ENCODE peak calls at places on chromosome 14, in six cellular contexts. O is CD8-positive, alpha-beta memory T cell; Y is GM23338; D is upper lobe of right lung; X is fibroblast of lung; F is psoas muscle. C is an unnamed sample.

GRCh38 chr14:68268719-68269118 is 449.1 kb downstream of the RAD51B start:
- DNase-seq in O (no peak), Y (no peak), D (no peak), X (no peak), F (no peak), C (no peak)

GRCh38 chr14:68783408-68784297 is 9.2 kb downstream of the ZFP36L1 start:
- DNase-seq in O (no peak), Y (no peak), D (no peak), X (no peak), F (peak; percentile 35), C (no peak)

GRCh38 chr14:67166450-67166853 is 22.8 kb upstream of the GARIN2 start:
- DNase-seq in O (no peak), Y (peak; percentile 78), D (no peak), X (peak; percentile 70), F (no peak), C (peak; percentile 69)

GRCh38 chr14:74826574-74826973 is 49.4 kb downstream of the PROX2 start:
- DNase-seq in O (no peak), Y (peak; percentile 16), D (no peak), X (no peak), F (no peak), C (no peak)

GRCh38 chr14:92945959-92946846 is 23.3 kb downstream of the CHGA start:
- DNase-seq in O (no peak), Y (no peak), D (peak; percentile 77), X (peak; percentile 57), F (peak; percentile 72), C (peak; percentile 21)

GRCh38 chr14:34362625-34363251 is 99.3 kb downstream of the SPTSSA start:
- DNase-seq in O (no peak), Y (no peak), D (no peak), X (no peak), F (no peak), C (peak; percentile 71)

GRCh38 chr14:55107766-55108554 is 21.1 kb upstream of the LGALS3 start:
- DNase-seq in O (peak; percentile 60), Y (no peak), D (peak; percentile 95), X (peak; percentile 98), F (peak; percentile 94), C (peak; percentile 99)

GRCh38 chr14:31947680-31948580 is 129.2 kb upstream of the ARHGAP5 start:
- DNase-seq in O (no peak), Y (no peak), D (no peak), X (no peak), F (no peak), C (no peak)

GRCh38 chr14:40847496-40847895 is 759.2 kb upstream of the LRFN5 start:
- DNase-seq in O (no peak), Y (no peak), D (no peak), X (no peak), F (no peak), C (no peak)

GRCh38 chr14:93655078-93655750 is 133.1 kb downstream of the PRIMA1 start:
- DNase-seq in O (no peak), Y (peak; percentile 97), D (no peak), X (peak; percentile 44), F (no peak), C (peak; percentile 75)

GRCh38 chr14:28780843-28781503 is 14.4 kb downstream of the FOXG1 start:
- DNase-seq in O (no peak), Y (peak; percentile 71), D (no peak), X (no peak), F (no peak), C (no peak)

GRCh38 chr14:96092936-96093335 is 53.8 kb downstream of the C14orf132 start:
- DNase-seq in O (no peak), Y (no peak), D (no peak), X (peak; percentile 31), F (no peak), C (no peak)

GRCh38 chr14:77542349-77543239 is 44.0 kb upstream of the ISM2 start:
- DNase-seq in O (no peak), Y (no peak), D (no peak), X (peak; percentile 19), F (no peak), C (no peak)

GRCh38 chr14:100874051-100874410 is 29.5 kb downstream of the RTL1 start:
- DNase-seq in O (peak; percentile 40), Y (no peak), D (no peak), X (no peak), F (no peak), C (no peak)

GRCh38 chr14:77111021-77111420 is 13.0 kb downstream of the CIPC start:
- DNase-seq in O (no peak), Y (peak; percentile 92), D (peak; percentile 37), X (no peak), F (no peak), C (peak; percentile 39)

GRCh38 chr14:49240383-49240782 is 345.8 kb downstream of the RPS29 start:
- DNase-seq in O (peak; percentile 31), Y (no peak), D (no peak), X (no peak), F (no peak), C (no peak)

GRCh38 chr14:102280376-102280962 is 24.5 kb downstream of the MOK start:
- DNase-seq in O (no peak), Y (no peak), D (no peak), X (peak; percentile 82), F (no peak), C (peak; percentile 98)

GRCh38 chr14:92513966-92514843 is 624 bp downstream of the RIN3 start:
- DNase-seq in O (peak; percentile 65), Y (peak; percentile 58), D (peak; percentile 76), X (peak; percentile 52), F (no peak), C (peak; percentile 60)

GRCh38 chr14:50122291-50122690 is 5.9 kb upstream of the VCPKMT start:
- DNase-seq in O (no peak), Y (no peak), D (no peak), X (no peak), F (no peak), C (no peak)

GRCh38 chr14:94043111-94043755 is 17.1 kb downstream of the OTUB2 start:
- DNase-seq in O (no peak), Y (no peak), D (peak; percentile 65), X (peak; percentile 58), F (no peak), C (peak; percentile 59)

GRCh38 chr14:76957224-76957881 is 71.2 kb downstream of the IRF2BPL start:
- DNase-seq in O (no peak), Y (no peak), D (no peak), X (no peak), F (no peak), C (peak; percentile 28)

GRCh38 chr14:81018714-81019512 is 63.5 kb downstream of the TSHR start:
- DNase-seq in O (no peak), Y (no peak), D (no peak), X (no peak), F (no peak), C (no peak)

GRCh38 chr14:104287301-104288009 is 149.1 kb downstream of the KIF26A start:
- DNase-seq in O (peak; percentile 39), Y (no peak), D (peak; percentile 52), X (no peak), F (peak; percentile 21), C (no peak)

GRCh38 chr14:50257728-50258127 is 26.4 kb upstream of the SOS2 start:
- DNase-seq in O (no peak), Y (no peak), D (no peak), X (no peak), F (no peak), C (no peak)

GRCh38 chr14:21093769-21094681 is 4.4 kb downstream of the ZNF219 start:
- DNase-seq in O (no peak), Y (peak; percentile 97), D (no peak), X (no peak), F (no peak), C (no peak)

GRCh38 chr14:96699666-96700065 is 97.5 kb upstream of the VRK1 start:
- DNase-seq in O (no peak), Y (no peak), D (no peak), X (no peak), F (no peak), C (no peak)

GRCh38 chr14:80215756-80216581 is 4.7 kb upstream of the DIO2 start:
- DNase-seq in O (no peak), Y (peak; percentile 19), D (no peak), X (peak; percentile 47), F (peak; percentile 54), C (peak; percentile 57)

GRCh38 chr14:31395572-31396205 is 24.7 kb downstream of the HEATR5A start:
- DNase-seq in O (no peak), Y (no peak), D (no peak), X (no peak), F (no peak), C (peak; percentile 26)

GRCh38 chr14:37587438-37587837 is 7.6 kb downstream of the FOXA1 start:
- DNase-seq in O (no peak), Y (no peak), D (no peak), X (no peak), F (no peak), C (no peak)
- H3K27ac ChIP-seq in O (no peak overlapping the region), Y (no peak overlapping the region), D (peak overlapping the region; percentile 90), X (no peak overlapping the region), F (no peak overlapping the region), C (no peak overlapping the region)

GRCh38 chr14:105452963-105453362 is 21.7 kb upstream of the CRIP2 start:
- DNase-seq in O (no peak), Y (no peak), D (no peak), X (no peak), F (no peak), C (no peak)
- H3K27ac ChIP-seq in O (no peak overlapping the region), Y (peak overlapping the region; percentile 50), D (no peak overlapping the region), X (no peak overlapping the region), F (no peak overlapping the region), C (no peak overlapping the region)

GRCh38 chr14:61330511-61330910 is 9.1 kb downstream of the PRKCH start:
- DNase-seq in O (no peak), Y (no peak), D (no peak), X (no peak), F (no peak), C (no peak)

GRCh38 chr14:61326847-61327246 is 5.5 kb downstream of the PRKCH start:
- DNase-seq in O (peak; percentile 56), Y (peak; percentile 53), D (peak; percentile 82), X (peak; percentile 15), F (peak; percentile 76), C (peak; percentile 3)

GRCh38 chr14:61326149-61326548 is 4.8 kb downstream of the PRKCH start:
- DNase-seq in O (no peak), Y (no peak), D (no peak), X (no peak), F (no peak), C (no peak)

GRCh38 chr14:61329478-61330051 is 8.2 kb downstream of the PRKCH start:
- DNase-seq in O (no peak), Y (no peak), D (no peak), X (no peak), F (no peak), C (no peak)

DNA sequence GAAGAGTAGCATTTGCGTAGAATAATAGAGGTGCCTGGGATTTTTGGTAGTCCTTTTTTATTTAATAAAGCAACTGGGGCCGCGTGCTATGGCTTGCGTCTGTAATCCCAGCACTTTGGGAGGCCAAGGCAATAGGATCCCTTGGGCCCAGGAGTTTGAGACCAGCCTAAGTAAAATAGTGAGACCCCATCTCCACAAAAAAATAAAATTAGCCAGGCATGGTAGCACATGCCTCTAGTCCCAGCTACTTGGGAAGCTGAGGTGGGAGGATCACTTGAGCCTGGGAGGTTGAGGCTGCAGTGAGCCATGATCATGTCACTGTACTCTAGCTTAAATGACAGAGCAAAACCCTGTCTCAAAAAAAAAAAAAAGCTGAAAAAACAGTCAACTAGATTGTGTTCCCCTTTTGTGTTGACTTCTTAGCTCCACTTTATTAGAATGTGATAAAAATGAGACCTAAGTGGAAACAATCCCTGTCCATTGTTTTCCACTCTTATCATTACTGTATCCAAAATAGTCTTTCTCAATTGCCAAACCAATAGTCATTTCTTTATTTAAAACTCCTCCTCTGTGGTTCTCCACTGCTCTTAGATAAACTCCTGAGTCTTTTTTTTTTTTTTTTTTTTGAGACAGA is 7.4 kb downstream of the PRKCH start:
- DNase-seq in O (no peak), Y (no peak), D (no peak), X (no peak), F (no peak), C (no peak)
- H3K27ac ChIP-seq in O (peak overlapping the region; percentile 46), Y (no peak overlapping the region), D (peak overlapping the region; percentile 65), X (no peak overlapping the region), F (no peak overlapping the region), C (no peak overlapping the region)

GRCh38 chr14:52112336-52113018 is 43.6 kb upstream of the NID2 start:
- DNase-seq in O (no peak), Y (no peak), D (no peak), X (peak; percentile 39), F (no peak), C (peak; percentile 78)
- H3K27ac ChIP-seq in O (no peak overlapping the region), Y (no peak overlapping the region), D (no peak overlapping the region), X (peak overlapping the region; percentile 85), F (no peak overlapping the region), C (peak overlapping the region; percentile 92)